ENCODE peak calls at places on chromosomes 12 and 14, in nine cellular contexts. A is EL; F is endothelial cell; I is transverse colon; Q is activated CD4-positive, alpha-beta T cell treated with anti-CD3 and anti-CD28 coated beads for 4 hours; C is choroid plexus epithelial cell; M is KBM-7; E is posterior cingulate gyrus; W is cardiac fibroblast. T is an unnamed sample.

GRCh38 chr12:7433276-7433822 is 10.6 kb downstream of the CD163L1 start:
- DNase-seq in Q (no peak), C (peak), I (no peak), A (peak), M (no peak), E (no peak), W (peak), F (no peak), T (no peak)

GRCh38 chr14:76811561-76811960 is 1.1 kb downstream of the ANGEL1 start:
- DNase-seq in F (no peak), M (no peak), Q (no peak), W (no peak), I (no peak), E (no peak), A (peak), C (peak), T (no peak)

GRCh38 chr12:131825146-131825892 is 2.9 kb upstream of the MMP17 start:
- DNase-seq in W (peak), A (peak), M (no peak), E (no peak), C (no peak), Q (no peak), F (no peak), I (no peak), T (peak)

GRCh38 chr12:125076103-125076502 is 10.9 kb downstream of the AACS start:
- DNase-seq in F (no peak), M (no peak), E (no peak), Q (no peak), A (no peak), W (no peak), I (no peak), C (no peak), T (no peak)

GRCh38 chr12:68078737-68079136 is 80.8 kb downstream of the IFNG start:
- DNase-seq in W (no peak), C (no peak), A (no peak), I (no peak), F (no peak), E (no peak), Q (no peak), M (no peak), T (no peak)

GRCh38 chr12:10618338-10618987 is 5.1 kb upstream of the MAGOHB start:
- DNase-seq in M (no peak), Q (no peak), W (peak), A (peak), I (no peak), F (no peak), E (no peak), C (peak), T (peak)

GRCh38 chr12:124217508-124217981 is 77.3 kb upstream of the RFLNA start:
- DNase-seq in M (no peak), F (no peak), Q (no peak), A (no peak), I (no peak), W (no peak), C (peak), E (no peak), T (no peak)

GRCh38 chr14:72796935-72797334 is 97.0 kb downstream of the DPF3 start:
- DNase-seq in A (no peak), M (no peak), Q (no peak), C (no peak), F (no peak), I (no peak), E (no peak), W (no peak), T (no peak)

GRCh38 chr14:68284834-68285233 is 465.3 kb downstream of the RAD51B start:
- DNase-seq in A (no peak), M (no peak), E (no peak), F (no peak), Q (no peak), C (no peak), W (no peak), I (no peak), T (no peak)

GRCh38 chr14:74510955-74511354 is 17.4 kb downstream of the ISCA2 start:
- DNase-seq in I (no peak), M (no peak), F (no peak), W (peak), C (peak), E (no peak), Q (no peak), A (peak), T (no peak)